ENCODE peak calls at places on chromosomes 7 and 10, in six cellular contexts. N is colonic mucosa, Q is GM06990, T is heart right ventricle, S is lower lobe of right lung, P is endothelial cell. E is an unnamed sample.
A peak's percentile ranks its signal among the peaks of the same experiment; 100 is the strongest.

GRCh38 chr7:91066627-91067026 is 197.6 kb upstream of the FZD1 start:
- DNase-seq in N (no peak), Q (no peak), T (no peak), S (no peak), P (no peak), E (no peak)

GRCh38 chr7:121442845-121443244 is 46.7 kb upstream of the FAM3C start:
- DNase-seq in N (no peak), Q (no peak), T (no peak), S (no peak), P (no peak), E (no peak)

GRCh38 chr10:69757553-69758309 is 44.0 kb upstream of the COL13A1 start:
- DNase-seq in N (no peak), Q (no peak), T (peak; percentile 50), S (no peak), P (no peak), E (peak; percentile 89)

GRCh38 chr7:18064242-18064838 is 36.7 kb upstream of the PRPS1L1 start:
- DNase-seq in N (peak; percentile 47), Q (no peak), T (no peak), S (no peak), P (peak; percentile 69), E (no peak)

GRCh38 chr7:148108381-148108780 is 482.2 kb upstream of the C7orf33 start:
- DNase-seq in N (no peak), Q (no peak), T (no peak), S (no peak), P (no peak), E (no peak)

GRCh38 chr7:147412109-147412508 is 1178.5 kb upstream of the C7orf33 start:
- DNase-seq in N (no peak), Q (no peak), T (no peak), S (no peak), P (no peak), E (no peak)

GRCh38 chr7:90216080-90216674 is 4.6 kb downstream of the STEAP2 start:
- DNase-seq in N (no peak), Q (no peak), T (no peak), S (no peak), P (no peak), E (no peak)

GRCh38 chr7:26398436-26399308 is 107.0 kb downstream of the SNX10 start:
- DNase-seq in N (peak; percentile 67), Q (peak; percentile 94), T (peak; percentile 69), S (peak; percentile 88), P (peak; percentile 47), E (no peak)

GRCh38 chr10:84237199-84238051 is 3.9 kb downstream of the LRIT1 start:
- DNase-seq in N (no peak), Q (no peak), T (peak; percentile 54), S (no peak), P (peak; percentile 81), E (no peak)

GRCh38 chr10:117993166-117993565 is 53.6 kb downstream of the RAB11FIP2 start:
- DNase-seq in N (no peak), Q (no peak), T (no peak), S (no peak), P (no peak), E (no peak)

GRCh38 chr10:18582803-18583202 is 68.6 kb downstream of the NSUN6 start:
- DNase-seq in N (no peak), Q (no peak), T (no peak), S (no peak), P (no peak), E (no peak)

GRCh38 chr7:17598846-17599245 is 300.4 kb downstream of the AHR start:
- DNase-seq in N (no peak), Q (no peak), T (no peak), S (no peak), P (no peak), E (no peak)

GRCh38 chr10:113052076-113052830 is 102.2 kb downstream of the TCF7L2 start:
- DNase-seq in N (no peak), Q (no peak), T (no peak), S (no peak), P (no peak), E (no peak)
- TF ChIP-seq CTCF in N (no peak), Q (peak; percentile 3), T (peak; percentile 33), S (peak; percentile 19), P (no peak), E (peak; percentile 50)

GRCh38 chr7:151095123-151095797 is 9.0 kb downstream of the AGAP3 start:
- DNase-seq in N (no peak), Q (no peak), T (no peak), S (no peak), P (no peak), E (no peak)
- TF ChIP-seq CTCF in N (no peak), Q (no peak), T (no peak), S (no peak), P (no peak), E (no peak)

GRCh38 chr7:35725280-35725680 is 30.3 kb upstream of the HERPUD2 start:
- DNase-seq in N (no peak), Q (peak; percentile 84), T (no peak), S (no peak), P (no peak), E (no peak)
- TF ChIP-seq CTCF in N (no peak), Q (peak; percentile 61), T (no peak), S (peak; percentile 6), P (no peak), E (no peak)

DNA sequence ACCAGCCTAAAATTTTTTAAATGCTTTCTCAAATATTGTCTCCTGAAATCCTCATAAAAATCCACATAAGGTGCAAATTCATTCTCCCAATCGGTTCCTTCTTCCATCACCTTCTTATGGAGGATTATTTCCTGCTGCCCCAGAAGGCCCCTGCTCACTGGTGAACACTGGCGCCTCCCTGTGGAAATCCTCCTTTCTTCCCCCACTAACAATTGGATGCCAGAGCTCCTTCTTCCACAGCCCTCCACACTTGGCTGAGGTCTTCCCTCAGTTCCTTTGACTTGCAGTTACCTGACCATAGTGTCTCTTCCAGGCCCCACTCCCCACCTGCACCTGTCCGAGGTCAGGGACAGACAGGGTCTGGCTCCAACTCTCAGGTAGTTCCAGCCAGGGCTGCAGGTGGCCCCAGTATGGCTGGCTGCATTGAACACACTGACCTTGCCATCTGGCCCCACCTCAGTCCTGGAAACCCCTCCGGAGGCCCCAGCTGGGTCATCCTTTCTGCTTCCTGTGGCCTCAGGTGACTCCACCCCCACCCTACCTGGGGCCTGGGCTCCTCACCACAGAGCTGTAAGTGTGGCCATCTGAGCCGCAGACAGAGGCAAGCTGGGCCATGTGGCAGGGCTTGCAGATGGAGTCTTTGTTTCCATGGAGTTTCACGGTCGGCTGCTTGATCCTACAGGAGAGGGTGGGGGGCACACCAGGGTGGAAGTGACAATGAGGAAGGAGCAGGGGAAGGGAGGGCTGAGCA is 18.4 kb downstream of the SPOCK2 start:
- DNase-seq in N (no peak), Q (no peak), T (no peak), S (peak; percentile 31), P (no peak), E (no peak)
- TF ChIP-seq CTCF in N (no peak), Q (peak; percentile 26), T (peak; percentile 16), S (no peak), P (no peak), E (peak; percentile 40)

GRCh38 chr7:79504607-79505389 is 51.3 kb upstream of the MAGI2 start:
- DNase-seq in N (no peak), Q (no peak), T (no peak), S (no peak), P (no peak), E (no peak)

GRCh38 chr7:79507161-79507560 is 53.7 kb upstream of the MAGI2 start:
- DNase-seq in N (no peak), Q (no peak), T (no peak), S (no peak), P (no peak), E (no peak)

GRCh38 chr7:79506481-79506880 is 53.0 kb upstream of the MAGI2 start:
- DNase-seq in N (no peak), Q (no peak), T (no peak), S (no peak), P (no peak), E (no peak)

GRCh38 chr7:79497728-79498127 is 44.3 kb upstream of the MAGI2 start:
- DNase-seq in N (no peak), Q (no peak), T (no peak), S (no peak), P (no peak), E (no peak)

GRCh38 chr7:79502151-79502550 is 48.7 kb upstream of the MAGI2 start:
- DNase-seq in N (no peak), Q (no peak), T (no peak), S (no peak), P (no peak), E (no peak)
- TF ChIP-seq CTCF in N (peak; percentile 30), Q (no peak), T (no peak), S (no peak), P (peak; percentile 31), E (no peak)